ENCODE peak calls at places on chromosomes 6 and 20, in ten cellular contexts. C is pancreas, X is GM12878, D is lower lobe of right lung, S is cardiac muscle cell, F is tibial nerve, T is uterus, A is epithelial cell of esophagus, H is RWPE1, B is fibroblast of the aortic adventitia. Z is an unnamed sample.

GRCh38 chr20:7090001-7090400 is 322.5 kb downstream of the BMP2 start:
- DNase-seq in T (no peak), S (no peak), C (no peak), H (peak; percentile 6), F (no peak), D (no peak), B (no peak), X (no peak), A (peak; percentile 69), Z (no peak)

GRCh38 chr6:5584072-5584471 is 322.8 kb downstream of the FARS2 start:
- DNase-seq in F (no peak), X (no peak), C (no peak), H (no peak), S (peak; percentile 63), B (peak; percentile 61), D (no peak), A (no peak), T (no peak), Z (no peak)

GRCh38 chr6:22320750-22321149 is 23.9 kb upstream of the PRL start:
- DNase-seq in S (peak; percentile 72), D (no peak), T (no peak), A (peak; percentile 73), H (peak; percentile 35), X (no peak), B (peak; percentile 78), F (no peak), C (no peak), Z (no peak)

GRCh38 chr20:25389858-25390537 is 637 bp downstream of the ABHD12 start:
- DNase-seq in F (no peak), A (no peak), S (peak; percentile 17), T (peak; percentile 19), B (no peak), D (peak; percentile 63), C (peak; percentile 50), X (no peak), H (peak; percentile 53), Z (peak; percentile 73)

GRCh38 chr6:42409582-42409981 is 42.1 kb downstream of the TRERF1 start:
- DNase-seq in X (no peak), T (no peak), F (no peak), S (no peak), H (no peak), A (no peak), B (no peak), D (no peak), C (no peak), Z (no peak)

GRCh38 chr6:53033764-53034163 is 31.4 kb upstream of the FBXO9 start:
- DNase-seq in B (peak; percentile 90), X (no peak), A (peak; percentile 37), T (no peak), F (peak; percentile 30), S (peak; percentile 88), D (no peak), C (no peak), H (no peak), Z (no peak)

GRCh38 chr6:78517399-78517798 is 350.0 kb upstream of the IRAK1BP1 start:
- DNase-seq in X (no peak), F (no peak), H (no peak), C (no peak), B (no peak), S (no peak), A (no peak), D (no peak), T (no peak), Z (no peak)

GRCh38 chr6:19501737-19502245 is 335.4 kb upstream of the ID4 start:
- DNase-seq in B (no peak), A (no peak), H (no peak), F (no peak), S (no peak), T (no peak), C (no peak), D (no peak), X (no peak), Z (no peak)

GRCh38 chr6:31473780-31474725 is 23.9 kb upstream of the MICB start:
- DNase-seq in B (peak; percentile 74), T (no peak), F (no peak), D (no peak), A (peak; percentile 91), X (no peak), H (peak; percentile 62), C (peak; percentile 10), S (peak; percentile 43), Z (no peak)

GRCh38 chr6:131063028-131063763 is at the start of gene EPB41L2:
- DNase-seq in H (peak; percentile 88), X (peak; percentile 26), B (peak; percentile 85), T (peak; percentile 88), A (peak; percentile 84), D (peak; percentile 90), S (peak; percentile 95), C (peak; percentile 87), F (peak; percentile 80), Z (peak; percentile 94)
- TF ChIP-seq CTCF in H (no peak), X (no peak), B (peak; percentile 48), T (peak; percentile 54), A (peak; percentile 18), D (peak; percentile 44), S (no peak), C (peak; percentile 33), F (peak; percentile 70), Z (no peak)

GRCh38 chr6:107730106-107730505 is 94.0 kb downstream of the SCML4 start:
- DNase-seq in F (no peak), H (no peak), C (no peak), B (no peak), T (no peak), A (no peak), X (no peak), S (no peak), D (no peak), Z (no peak)
- TF ChIP-seq CTCF in F (no peak), H (no peak), C (no peak), B (no peak), T (no peak), A (no peak), X (no peak), S (no peak), D (no peak), Z (no peak)

DNA sequence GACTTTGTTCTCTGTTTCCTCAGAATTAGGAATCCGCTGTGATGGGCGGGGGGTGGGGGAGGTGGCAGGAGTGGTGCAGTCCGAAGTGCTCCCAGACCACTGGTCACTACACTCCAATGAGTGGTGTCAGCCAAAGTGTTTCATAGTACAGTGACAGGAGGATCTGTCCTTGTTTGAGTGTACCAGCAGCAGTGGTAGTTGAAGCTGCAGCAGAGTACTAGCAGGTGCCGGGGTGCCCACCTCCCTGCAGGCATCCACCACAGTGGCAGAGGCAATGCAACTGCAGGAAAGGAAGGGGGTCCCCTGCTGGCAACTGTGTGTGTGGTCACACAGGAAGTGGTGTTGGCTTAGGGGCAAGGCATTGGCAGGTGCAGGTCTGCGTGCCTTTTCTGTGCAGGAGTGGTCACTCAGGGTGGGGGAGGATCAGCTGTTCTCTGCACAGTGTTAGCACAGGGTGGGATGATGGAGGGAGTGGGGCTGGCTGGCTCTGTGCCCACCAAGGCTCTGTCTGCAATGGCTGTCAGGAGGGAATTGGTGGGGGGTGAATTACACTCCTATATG is 9.7 kb downstream of the HLA-DOB start:
- DNase-seq in C (no peak), A (no peak), D (no peak), B (no peak), T (no peak), H (no peak), S (no peak), F (no peak), X (no peak), Z (no peak)
- TF ChIP-seq CTCF in C (no peak), A (no peak), D (no peak), B (no peak), T (no peak), H (no peak), S (no peak), F (no peak), X (no peak), Z (no peak)

GRCh38 chr6:134122775-134123174 is 70.4 kb upstream of the SLC2A12 start:
- DNase-seq in B (no peak), T (no peak), X (no peak), F (no peak), C (no peak), A (peak; percentile 85), S (no peak), H (no peak), D (no peak), Z (no peak)
- TF ChIP-seq CTCF in B (no peak), T (no peak), X (no peak), F (no peak), C (no peak), A (no peak), S (no peak), H (no peak), D (no peak), Z (no peak)

Z was measured in coronary artery.